ENCODE peak calls at places on chromosomes 3 and 15, in four cellular contexts. One of them, this sample, is unnamed.

GRCh38 chr3:141240290-141241247 is 8.9 kb downstream of the PXYLP1 start:
- DNase-seq in cardiac muscle cell: no peak
- DNase-seq in CD8-positive, alpha-beta T cell: no peak
- DNase-seq in GM13977: no peak
- DNase-seq in this sample: no peak

GRCh38 chr3:124263168-124263567 is 271.2 kb upstream of the ROPN1 start:
- DNase-seq in cardiac muscle cell: no peak
- DNase-seq in CD8-positive, alpha-beta T cell: no peak
- DNase-seq in GM13977: no peak
- DNase-seq in this sample: no peak

GRCh38 chr3:123840961-123841360 is 43.2 kb downstream of the MYLK start:
- DNase-seq in cardiac muscle cell: no peak
- DNase-seq in CD8-positive, alpha-beta T cell: no peak
- DNase-seq in GM13977: no peak
- DNase-seq in this sample: no peak

GRCh38 chr3:124620600-124621063 is 109.6 kb upstream of the UMPS start:
- DNase-seq in cardiac muscle cell: no peak
- DNase-seq in CD8-positive, alpha-beta T cell: no peak
- DNase-seq in GM13977: peak; percentile 17
- DNase-seq in this sample: peak; percentile 26

GRCh38 chr15:31197497-31198414 is 96.2 kb upstream of the TRPM1 start:
- DNase-seq in cardiac muscle cell: peak; percentile 39
- DNase-seq in CD8-positive, alpha-beta T cell: peak; percentile 49
- DNase-seq in GM13977: peak; percentile 76
- DNase-seq in this sample: no peak

GRCh38 chr3:139326707-139327106 is 17.1 kb upstream of the MRPS22 start:
- DNase-seq in cardiac muscle cell: no peak
- DNase-seq in CD8-positive, alpha-beta T cell: no peak
- DNase-seq in GM13977: no peak
- DNase-seq in this sample: no peak

GRCh38 chr15:58484794-58485600 is 53.2 kb downstream of the LIPC start:
- DNase-seq in cardiac muscle cell: no peak
- DNase-seq in CD8-positive, alpha-beta T cell: peak; percentile 31
- DNase-seq in GM13977: no peak
- DNase-seq in this sample: no peak

GRCh38 chr15:67781061-67781460 is 44.2 kb upstream of the SKOR1 start:
- DNase-seq in cardiac muscle cell: no peak
- DNase-seq in CD8-positive, alpha-beta T cell: no peak
- DNase-seq in GM13977: no peak
- DNase-seq in this sample: no peak

GRCh38 chr3:126545544-126545943 is 13.2 kb downstream of the C3orf22 start:
- DNase-seq in cardiac muscle cell: no peak
- DNase-seq in CD8-positive, alpha-beta T cell: no peak
- DNase-seq in GM13977: no peak
- DNase-seq in this sample: no peak

GRCh38 chr3:38131621-38132369 is 5.1 kb downstream of the ACAA1 start:
- DNase-seq in cardiac muscle cell: peak; percentile 59
- DNase-seq in CD8-positive, alpha-beta T cell: no peak
- DNase-seq in GM13977: no peak
- DNase-seq in this sample: no peak
- TF ChIP-seq CTCF in cardiac muscle cell: peak; percentile 68
- TF ChIP-seq CTCF in CD8-positive, alpha-beta T cell: no peak
- TF ChIP-seq CTCF in GM13977: peak; percentile 71
- TF ChIP-seq CTCF in this sample: no peak

DNA sequence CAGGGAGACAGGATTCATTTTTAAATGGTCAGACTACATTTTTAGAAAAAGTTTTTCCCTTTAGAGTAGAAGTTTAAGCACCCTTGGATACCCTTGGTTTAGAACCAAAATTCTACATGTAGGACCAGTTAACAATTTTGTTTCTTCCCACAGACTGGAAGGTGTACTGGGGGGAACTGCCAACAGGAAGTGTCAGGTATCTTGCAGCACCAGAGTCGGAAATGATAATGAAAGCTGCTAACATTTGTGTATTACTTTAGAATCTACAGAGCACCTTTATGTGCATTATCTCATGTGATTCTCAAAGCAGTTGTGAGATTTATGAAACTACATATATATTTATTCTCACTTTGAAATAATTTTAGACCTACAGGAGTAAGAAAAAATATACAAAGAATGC is 21.5 kb downstream of the SPRED1 start:
- DNase-seq in cardiac muscle cell: no peak
- DNase-seq in CD8-positive, alpha-beta T cell: no peak
- DNase-seq in GM13977: no peak
- DNase-seq in this sample: no peak
- TF ChIP-seq CTCF in cardiac muscle cell: no peak
- TF ChIP-seq CTCF in CD8-positive, alpha-beta T cell: no peak
- TF ChIP-seq CTCF in GM13977: no peak
- TF ChIP-seq CTCF in this sample: no peak

GRCh38 chr3:119035014-119035346 is 334 bp upstream of the IGSF11 start:
- DNase-seq in cardiac muscle cell: no peak
- DNase-seq in CD8-positive, alpha-beta T cell: no peak
- DNase-seq in GM13977: no peak
- DNase-seq in this sample: no peak
- TF ChIP-seq CTCF in cardiac muscle cell: no peak
- TF ChIP-seq CTCF in CD8-positive, alpha-beta T cell: peak; percentile 18
- TF ChIP-seq CTCF in GM13977: no peak
- TF ChIP-seq CTCF in this sample: peak; percentile 58

GRCh38 chr3:45693941-45694521 is 4.8 kb downstream of the SACM1L start:
- DNase-seq in cardiac muscle cell: no peak
- DNase-seq in CD8-positive, alpha-beta T cell: peak; percentile 60
- DNase-seq in GM13977: peak; percentile 24
- DNase-seq in this sample: no peak
- TF ChIP-seq CTCF in cardiac muscle cell: no peak
- TF ChIP-seq CTCF in CD8-positive, alpha-beta T cell: peak; percentile 18
- TF ChIP-seq CTCF in GM13977: no peak
- TF ChIP-seq CTCF in this sample: no peak

GRCh38 chr15:26037369-26037768 is 174.2 kb upstream of the ATP10A start:
- DNase-seq in cardiac muscle cell: no peak
- DNase-seq in CD8-positive, alpha-beta T cell: no peak
- DNase-seq in GM13977: no peak
- DNase-seq in this sample: no peak
- TF ChIP-seq CTCF in cardiac muscle cell: no peak
- TF ChIP-seq CTCF in CD8-positive, alpha-beta T cell: no peak
- TF ChIP-seq CTCF in GM13977: no peak
- TF ChIP-seq CTCF in this sample: no peak

GRCh38 chr3:42061711-42062408 is 29.3 kb upstream of the TRAK1 start:
- DNase-seq in cardiac muscle cell: peak; percentile 24
- DNase-seq in CD8-positive, alpha-beta T cell: no peak
- DNase-seq in GM13977: no peak
- DNase-seq in this sample: peak; percentile 63

GRCh38 chr3:42061042-42061710 is 30.0 kb upstream of the TRAK1 start:
- DNase-seq in cardiac muscle cell: no peak
- DNase-seq in CD8-positive, alpha-beta T cell: no peak
- DNase-seq in GM13977: no peak
- DNase-seq in this sample: no peak

GRCh38 chr3:42066516-42067181 is 24.5 kb upstream of the TRAK1 start:
- DNase-seq in cardiac muscle cell: no peak
- DNase-seq in CD8-positive, alpha-beta T cell: no peak
- DNase-seq in GM13977: peak; percentile 39
- DNase-seq in this sample: no peak

GRCh38 chr3:42067324-42067723 is 23.8 kb upstream of the TRAK1 start:
- DNase-seq in cardiac muscle cell: no peak
- DNase-seq in CD8-positive, alpha-beta T cell: no peak
- DNase-seq in GM13977: peak; percentile 79
- DNase-seq in this sample: no peak

GRCh38 chr3:42063886-42064285 is 27.3 kb upstream of the TRAK1 start:
- DNase-seq in cardiac muscle cell: no peak
- DNase-seq in CD8-positive, alpha-beta T cell: no peak
- DNase-seq in GM13977: no peak
- DNase-seq in this sample: no peak
- TF ChIP-seq CTCF in cardiac muscle cell: no peak
- TF ChIP-seq CTCF in CD8-positive, alpha-beta T cell: no peak
- TF ChIP-seq CTCF in GM13977: no peak
- TF ChIP-seq CTCF in this sample: no peak